ENCODE peak calls at places on chromosomes 1 and 21, in seven cellular contexts. X is upper lobe of right lung, Y is HCT116, O is heart left ventricle, I is Peyer's patch, Z is left lung, D is hepatocyte. P is an unnamed sample.

GRCh38 chr1:177902151-177902765 is 67.6 kb downstream of the SEC16B start:
- DNase-seq in X (no peak), Y (no peak), O (no peak), I (no peak), Z (no peak), D (no peak), P (no peak)

GRCh38 chr1:151132676-151133338 is 13.6 kb downstream of the SEMA6C start:
- DNase-seq in X (no peak), Y (no peak), O (no peak), I (no peak), Z (no peak), D (no peak), P (no peak)

GRCh38 chr1:3907031-3907534 is 7.0 kb upstream of the C1orf174 start:
- DNase-seq in X (peak), Y (no peak), O (no peak), I (peak), Z (peak), D (no peak), P (no peak)

GRCh38 chr1:115084902-115085505 is 4.3 kb downstream of the TSPAN2 start:
- DNase-seq in X (no peak), Y (no peak), O (peak), I (no peak), Z (no peak), D (no peak), P (no peak)

GRCh38 chr1:6747679-6748078 is 37.6 kb upstream of the CAMTA1 start:
- DNase-seq in X (no peak), Y (no peak), O (no peak), I (no peak), Z (no peak), D (no peak), P (no peak)

GRCh38 chr1:231039161-231040018 is 664 bp downstream of the FAM89A start:
- DNase-seq in X (peak), Y (no peak), O (peak), I (peak), Z (peak), D (peak), P (no peak)

GRCh38 chr1:212225416-212225815 is 59.8 kb upstream of the PPP2R5A start:
- DNase-seq in X (no peak), Y (no peak), O (no peak), I (no peak), Z (no peak), D (no peak), P (no peak)

GRCh38 chr1:112735752-112736151 is 20.6 kb upstream of the PPM1J start:
- DNase-seq in X (no peak), Y (peak), O (no peak), I (no peak), Z (no peak), D (no peak), P (no peak)

GRCh38 chr1:3717041-3717714 is 35.1 kb upstream of the CCDC27 start:
- DNase-seq in X (no peak), Y (no peak), O (no peak), I (no peak), Z (no peak), D (no peak), P (no peak)

GRCh38 chr1:54240741-54241335 is 40.9 kb downstream of the MRPL37 start:
- DNase-seq in X (no peak), Y (no peak), O (no peak), I (no peak), Z (no peak), D (no peak), P (no peak)

GRCh38 chr1:198936371-198937083 is 297.7 kb downstream of the PTPRC start:
- DNase-seq in X (no peak), Y (no peak), O (peak), I (no peak), Z (no peak), D (peak), P (no peak)

GRCh38 chr1:65904681-65905083 is 112.0 kb downstream of the PDE4B start:
- DNase-seq in X (no peak), Y (no peak), O (no peak), I (no peak), Z (no peak), D (no peak), P (no peak)

GRCh38 chr1:44029260-44029910 is 1.9 kb downstream of the SLC6A9 start:
- DNase-seq in X (no peak), Y (no peak), O (no peak), I (no peak), Z (no peak), D (peak), P (no peak)

GRCh38 chr1:17141441-17142197 is 22.4 kb upstream of the PADI2 start:
- DNase-seq in X (no peak), Y (no peak), O (no peak), I (no peak), Z (no peak), D (no peak), P (no peak)

GRCh38 chr1:187157552-187157951 is 328.8 kb downstream of the PLA2G4A start:
- DNase-seq in X (no peak), Y (no peak), O (no peak), I (no peak), Z (no peak), D (no peak), P (no peak)

DNA sequence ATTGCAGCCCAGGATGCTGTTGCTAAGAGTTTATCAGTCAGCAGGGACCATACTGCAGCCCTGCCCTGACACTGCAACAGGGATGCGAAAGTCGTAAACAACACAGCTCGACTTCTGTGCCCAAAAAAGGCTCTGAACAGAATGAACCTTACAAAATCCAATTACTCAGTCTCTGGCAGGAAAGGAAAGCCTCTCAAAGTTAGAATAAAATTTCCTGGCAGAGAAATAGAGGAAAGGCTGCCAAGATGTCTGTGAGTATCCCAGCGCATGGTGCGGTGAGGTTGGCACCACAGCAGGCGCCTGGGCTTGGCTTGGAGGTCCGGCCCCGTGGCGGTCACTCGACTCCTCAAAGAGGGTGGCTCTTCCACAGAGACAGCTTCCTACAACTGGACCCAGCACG is 185.8 kb downstream of the PCP4 start:
- DNase-seq in X (peak), Y (no peak), O (peak), I (no peak), Z (peak), D (peak), P (peak)
- H3K27ac ChIP-seq in X (no peak), Y (no peak), O (peak), I (no peak), Z (no peak), D (no peak), P (peak)

DNA sequence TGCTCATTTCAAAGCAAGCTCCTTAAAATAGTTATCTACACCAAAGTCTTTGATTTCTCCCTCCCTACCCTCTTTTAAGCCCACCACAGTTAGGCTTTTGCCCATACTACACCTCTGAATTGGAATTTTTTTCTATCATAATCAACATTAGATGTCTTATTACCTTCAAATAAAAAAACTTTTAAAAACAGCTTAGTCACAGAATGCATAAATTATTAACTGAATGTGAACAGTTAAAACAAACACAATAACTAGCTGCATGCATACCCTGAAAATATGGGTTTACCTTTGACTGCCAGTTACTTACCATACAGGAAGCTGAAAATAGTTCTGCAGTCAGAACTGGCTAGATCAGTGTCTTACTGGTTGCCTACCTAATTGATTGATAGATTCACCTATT is 210.9 kb downstream of the TGFB2 start:
- DNase-seq in X (no peak), Y (no peak), O (no peak), I (no peak), Z (no peak), D (no peak), P (no peak)
- H3K27ac ChIP-seq in X (no peak), Y (no peak), O (no peak), I (no peak), Z (no peak), D (no peak), P (no peak)

DNA sequence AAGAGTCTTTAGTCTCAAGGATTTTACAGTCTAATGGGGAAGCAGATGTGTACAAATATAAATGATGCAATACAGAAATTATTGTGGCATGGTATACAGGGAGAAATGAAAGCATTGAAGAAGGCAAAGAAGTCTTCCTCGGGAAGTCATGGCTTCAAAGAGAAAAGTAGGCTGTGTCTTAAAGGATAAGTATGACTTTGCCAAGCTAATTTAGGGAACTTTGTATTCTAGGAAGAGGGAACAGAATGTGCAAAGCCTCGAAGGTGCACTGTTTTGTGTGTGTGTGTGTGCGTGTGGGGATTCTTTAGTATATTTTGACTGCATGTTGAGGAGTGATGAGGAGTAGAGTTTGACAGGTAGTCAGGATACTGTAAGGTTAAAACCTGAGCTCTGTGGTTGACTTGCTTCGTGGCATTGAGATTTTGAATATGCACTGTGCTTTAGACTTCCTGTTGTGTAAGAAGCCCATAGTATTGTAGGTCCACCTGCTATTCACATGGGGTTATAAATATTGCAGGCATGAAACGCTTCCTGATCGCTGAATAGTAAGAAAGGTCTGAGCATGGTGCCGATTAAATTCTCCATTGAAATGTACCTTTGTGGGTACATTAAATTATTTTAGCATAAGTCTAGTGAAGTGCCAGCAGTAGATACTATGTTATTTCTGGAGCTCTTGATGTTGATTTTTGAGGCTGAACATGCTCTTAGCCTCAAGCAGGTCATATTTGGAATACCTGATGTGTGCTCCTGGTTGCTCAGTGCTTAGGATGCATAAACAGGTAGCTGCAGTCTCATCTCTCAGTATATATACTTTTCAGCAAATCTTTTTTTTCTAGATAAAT is 8.0 kb downstream of the SMAP2 start:
- DNase-seq in X (no peak), Y (no peak), O (no peak), I (no peak), Z (no peak), D (no peak), P (no peak)
- H3K27ac ChIP-seq in X (peak), Y (no peak), O (no peak), I (peak), Z (peak), D (no peak), P (peak)

GRCh38 chr1:183879966-183880365 is 75.0 kb downstream of the RGL1 start:
- DNase-seq in X (no peak), Y (no peak), O (no peak), I (no peak), Z (no peak), D (no peak), P (no peak)
- H3K27ac ChIP-seq in X (no peak), Y (no peak), O (peak), I (no peak), Z (peak), D (peak), P (peak)

GRCh38 chr1:67137307-67137753 is 2.6 kb upstream of the C1orf141 start:
- DNase-seq in X (no peak), Y (no peak), O (no peak), I (no peak), Z (no peak), D (peak), P (no peak)
- H3K27ac ChIP-seq in X (no peak), Y (no peak), O (no peak), I (peak), Z (no peak), D (peak), P (no peak)

GRCh38 chr21:31203371-31204054 is 140.5 kb downstream of the TIAM1 start:
- DNase-seq in X (no peak), Y (peak), O (no peak), I (no peak), Z (no peak), D (no peak), P (no peak)

GRCh38 chr21:31201144-31201543 is 142.9 kb downstream of the TIAM1 start:
- DNase-seq in X (no peak), Y (no peak), O (no peak), I (no peak), Z (no peak), D (no peak), P (no peak)

GRCh38 chr21:31204801-31205200 is 139.3 kb downstream of the TIAM1 start:
- DNase-seq in X (no peak), Y (no peak), O (no peak), I (no peak), Z (no peak), D (no peak), P (no peak)

GRCh38 chr21:31198575-31198974 is 145.5 kb downstream of the TIAM1 start:
- DNase-seq in X (no peak), Y (peak), O (no peak), I (no peak), Z (no peak), D (peak), P (no peak)

DNA sequence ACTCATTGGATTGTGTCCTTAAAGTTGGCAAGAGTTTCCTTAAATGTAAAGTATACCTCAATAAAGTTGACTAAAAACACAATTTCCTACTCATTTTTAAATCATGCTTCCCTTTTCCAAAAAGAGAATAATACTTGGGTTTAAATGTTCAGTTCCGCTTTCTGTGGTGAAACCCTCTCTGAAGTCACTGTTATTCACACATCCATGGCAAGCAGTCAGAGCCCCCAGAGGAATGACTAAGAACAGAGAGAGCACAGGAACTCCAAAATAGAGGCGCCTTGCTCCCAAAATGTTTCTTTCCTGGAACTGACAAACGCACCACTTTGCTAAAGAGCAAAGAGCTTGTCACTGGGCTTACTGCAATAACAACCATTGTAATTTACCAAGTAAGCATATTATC is 142.5 kb downstream of the TIAM1 start:
- DNase-seq in X (no peak), Y (no peak), O (peak), I (no peak), Z (no peak), D (no peak), P (no peak)
- H3K27ac ChIP-seq in X (peak), Y (no peak), O (no peak), I (no peak), Z (peak), D (no peak), P (no peak)